ENCODE peak calls at places on chromosome 10, in nine cellular contexts. One of them, this sample, is unnamed.

GRCh38 chr10:80520661-80521488 is 16.8 kb upstream of the SH2D4B start:
- DNase-seq in ovary: no peak
- DNase-seq in endodermal cell: no peak
- DNase-seq in fibroblast of lung: no peak
- DNase-seq in AG10803: no peak
- DNase-seq in bronchial epithelial cell: no peak
- DNase-seq in heart right ventricle: no peak
- DNase-seq in lower lobe of right lung: no peak
- DNase-seq in body of pancreas: no peak
- DNase-seq in this sample: no peak

GRCh38 chr10:103578782-103579382 is 85.4 kb downstream of the NEURL1 start:
- DNase-seq in ovary: no peak
- DNase-seq in endodermal cell: no peak
- DNase-seq in fibroblast of lung: no peak
- DNase-seq in AG10803: no peak
- DNase-seq in bronchial epithelial cell: no peak
- DNase-seq in heart right ventricle: no peak
- DNase-seq in lower lobe of right lung: no peak
- DNase-seq in body of pancreas: peak
- DNase-seq in this sample: no peak

GRCh38 chr10:42961776-42962119 is 115.1 kb upstream of the RET start:
- DNase-seq in ovary: no peak
- DNase-seq in endodermal cell: no peak
- DNase-seq in fibroblast of lung: no peak
- DNase-seq in AG10803: no peak
- DNase-seq in bronchial epithelial cell: no peak
- DNase-seq in heart right ventricle: no peak
- DNase-seq in lower lobe of right lung: no peak
- DNase-seq in body of pancreas: no peak
- DNase-seq in this sample: no peak

GRCh38 chr10:97922378-97922758 is 72.7 kb downstream of the GOLGA7B start:
- DNase-seq in ovary: no peak
- DNase-seq in endodermal cell: no peak
- DNase-seq in fibroblast of lung: no peak
- DNase-seq in AG10803: no peak
- DNase-seq in bronchial epithelial cell: no peak
- DNase-seq in heart right ventricle: no peak
- DNase-seq in lower lobe of right lung: no peak
- DNase-seq in body of pancreas: no peak
- DNase-seq in this sample: no peak

GRCh38 chr10:107649249-107649648 is 484.7 kb upstream of the SORCS1 start:
- DNase-seq in ovary: no peak
- DNase-seq in endodermal cell: no peak
- DNase-seq in fibroblast of lung: no peak
- DNase-seq in AG10803: no peak
- DNase-seq in bronchial epithelial cell: no peak
- DNase-seq in heart right ventricle: no peak
- DNase-seq in lower lobe of right lung: no peak
- DNase-seq in body of pancreas: no peak
- DNase-seq in this sample: no peak

GRCh38 chr10:49617281-49618020 is 3.6 kb downstream of the CHAT start:
- DNase-seq in ovary: no peak
- DNase-seq in endodermal cell: peak
- DNase-seq in fibroblast of lung: no peak
- DNase-seq in AG10803: no peak
- DNase-seq in bronchial epithelial cell: no peak
- DNase-seq in heart right ventricle: no peak
- DNase-seq in lower lobe of right lung: no peak
- DNase-seq in body of pancreas: no peak
- DNase-seq in this sample: no peak

GRCh38 chr10:86281396-86281795 is 85.2 kb downstream of the GRID1 start:
- DNase-seq in ovary: no peak
- DNase-seq in endodermal cell: peak
- DNase-seq in fibroblast of lung: no peak
- DNase-seq in AG10803: no peak
- DNase-seq in bronchial epithelial cell: no peak
- DNase-seq in heart right ventricle: no peak
- DNase-seq in lower lobe of right lung: no peak
- DNase-seq in body of pancreas: no peak
- DNase-seq in this sample: no peak

GRCh38 chr10:61398730-61399129 is 54.5 kb downstream of the TMEM26 start:
- DNase-seq in ovary: no peak
- DNase-seq in endodermal cell: no peak
- DNase-seq in fibroblast of lung: peak
- DNase-seq in AG10803: no peak
- DNase-seq in bronchial epithelial cell: peak
- DNase-seq in heart right ventricle: no peak
- DNase-seq in lower lobe of right lung: no peak
- DNase-seq in body of pancreas: no peak
- DNase-seq in this sample: peak

GRCh38 chr10:93027508-93027907 is 33.1 kb upstream of the CYP26C1 start:
- DNase-seq in ovary: no peak
- DNase-seq in endodermal cell: no peak
- DNase-seq in fibroblast of lung: no peak
- DNase-seq in AG10803: no peak
- DNase-seq in bronchial epithelial cell: no peak
- DNase-seq in heart right ventricle: no peak
- DNase-seq in lower lobe of right lung: no peak
- DNase-seq in body of pancreas: no peak
- DNase-seq in this sample: no peak

GRCh38 chr10:11869743-11870460 is 46.7 kb downstream of the PROSER2 start:
- DNase-seq in ovary: no peak
- DNase-seq in endodermal cell: peak
- DNase-seq in fibroblast of lung: peak
- DNase-seq in AG10803: peak
- DNase-seq in bronchial epithelial cell: no peak
- DNase-seq in heart right ventricle: no peak
- DNase-seq in lower lobe of right lung: no peak
- DNase-seq in body of pancreas: no peak
- DNase-seq in this sample: no peak
- H3K4me3 ChIP-seq in ovary: no peak
- H3K4me3 ChIP-seq in endodermal cell: no peak
- H3K4me3 ChIP-seq in fibroblast of lung: peak
- H3K4me3 ChIP-seq in AG10803: no peak
- H3K4me3 ChIP-seq in bronchial epithelial cell: no peak
- H3K4me3 ChIP-seq in heart right ventricle: peak
- H3K4me3 ChIP-seq in lower lobe of right lung: no peak
- H3K4me3 ChIP-seq in body of pancreas: no peak
- H3K4me3 ChIP-seq in this sample: no peak

GRCh38 chr10:73167557-73168485 is at the start of the genes ECD and FAM149B1:
- DNase-seq in ovary: peak
- DNase-seq in endodermal cell: peak
- DNase-seq in fibroblast of lung: peak
- DNase-seq in AG10803: peak
- DNase-seq in bronchial epithelial cell: peak
- DNase-seq in heart right ventricle: peak
- DNase-seq in lower lobe of right lung: peak
- DNase-seq in body of pancreas: peak
- DNase-seq in this sample: peak
- TF ChIP-seq CTCF in ovary: peak
- TF ChIP-seq CTCF in endodermal cell: peak
- TF ChIP-seq CTCF in fibroblast of lung: no peak
- TF ChIP-seq CTCF in AG10803: no peak
- TF ChIP-seq CTCF in bronchial epithelial cell: no peak
- TF ChIP-seq CTCF in heart right ventricle: no peak
- TF ChIP-seq CTCF in lower lobe of right lung: peak
- TF ChIP-seq CTCF in body of pancreas: no peak
- TF ChIP-seq CTCF in this sample: peak

GRCh38 chr10:73785721-73786511 is 510 bp downstream of the ZSWIM8 start:
- DNase-seq in ovary: no peak
- DNase-seq in endodermal cell: peak
- DNase-seq in fibroblast of lung: peak
- DNase-seq in AG10803: peak
- DNase-seq in bronchial epithelial cell: peak
- DNase-seq in heart right ventricle: peak
- DNase-seq in lower lobe of right lung: peak
- DNase-seq in body of pancreas: peak
- DNase-seq in this sample: peak

GRCh38 chr10:73782749-73783085 is 869 bp downstream of the CHCHD1 start:
- DNase-seq in ovary: no peak
- DNase-seq in endodermal cell: no peak
- DNase-seq in fibroblast of lung: no peak
- DNase-seq in AG10803: no peak
- DNase-seq in bronchial epithelial cell: no peak
- DNase-seq in heart right ventricle: no peak
- DNase-seq in lower lobe of right lung: no peak
- DNase-seq in body of pancreas: no peak
- DNase-seq in this sample: no peak

GRCh38 chr10:73781879-73782748 is at the start of gene CHCHD1:
- DNase-seq in ovary: peak
- DNase-seq in endodermal cell: peak
- DNase-seq in fibroblast of lung: peak
- DNase-seq in AG10803: peak
- DNase-seq in bronchial epithelial cell: peak
- DNase-seq in heart right ventricle: peak
- DNase-seq in lower lobe of right lung: peak
- DNase-seq in body of pancreas: peak
- DNase-seq in this sample: peak

GRCh38 chr10:73786512-73786885 is 1.1 kb downstream of the ZSWIM8 start:
- DNase-seq in ovary: no peak
- DNase-seq in endodermal cell: peak
- DNase-seq in fibroblast of lung: no peak
- DNase-seq in AG10803: no peak
- DNase-seq in bronchial epithelial cell: no peak
- DNase-seq in heart right ventricle: no peak
- DNase-seq in lower lobe of right lung: no peak
- DNase-seq in body of pancreas: no peak
- DNase-seq in this sample: no peak

DNA sequence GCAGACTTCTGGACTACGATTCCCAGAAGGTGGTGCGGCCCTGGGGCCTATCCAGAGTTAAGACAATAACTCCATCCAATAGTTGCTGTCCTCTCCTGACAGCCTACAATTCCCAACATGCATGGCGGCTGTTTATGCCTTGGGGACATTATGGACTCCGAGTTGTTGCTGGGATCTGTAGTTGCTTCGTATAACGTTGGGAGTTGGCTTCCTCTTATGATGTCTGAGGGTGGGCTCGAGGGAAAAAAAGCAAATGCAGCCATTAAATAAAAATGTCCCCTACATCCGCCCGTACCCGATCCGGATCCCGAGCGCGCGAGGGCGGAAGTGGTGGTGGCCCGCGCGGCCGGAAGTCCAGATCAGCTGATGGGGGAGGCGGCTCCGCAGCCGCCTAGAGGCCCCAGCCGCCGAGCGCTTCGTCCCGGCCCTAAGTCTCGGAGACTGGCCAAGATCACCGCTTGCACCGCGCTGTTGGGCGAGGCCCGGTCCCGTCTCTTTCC is at the start of gene ZSWIM8:
- DNase-seq in ovary: peak
- DNase-seq in endodermal cell: peak
- DNase-seq in fibroblast of lung: peak
- DNase-seq in AG10803: peak
- DNase-seq in bronchial epithelial cell: peak
- DNase-seq in heart right ventricle: peak
- DNase-seq in lower lobe of right lung: peak
- DNase-seq in body of pancreas: peak
- DNase-seq in this sample: peak
- H3K4me3 ChIP-seq in ovary: peak
- H3K4me3 ChIP-seq in endodermal cell: peak
- H3K4me3 ChIP-seq in fibroblast of lung: peak
- H3K4me3 ChIP-seq in AG10803: peak
- H3K4me3 ChIP-seq in bronchial epithelial cell: peak
- H3K4me3 ChIP-seq in heart right ventricle: peak
- H3K4me3 ChIP-seq in lower lobe of right lung: peak
- H3K4me3 ChIP-seq in body of pancreas: peak
- H3K4me3 ChIP-seq in this sample: peak

GRCh38 chr10:117562220-117562619 is 19.7 kb downstream of the EMX2 start:
- DNase-seq in ovary: no peak
- DNase-seq in endodermal cell: no peak
- DNase-seq in fibroblast of lung: no peak
- DNase-seq in AG10803: no peak
- DNase-seq in bronchial epithelial cell: no peak
- DNase-seq in heart right ventricle: no peak
- DNase-seq in lower lobe of right lung: no peak
- DNase-seq in body of pancreas: no peak
- DNase-seq in this sample: no peak
- TF ChIP-seq CTCF in ovary: no peak
- TF ChIP-seq CTCF in endodermal cell: no peak
- TF ChIP-seq CTCF in fibroblast of lung: no peak
- TF ChIP-seq CTCF in AG10803: no peak
- TF ChIP-seq CTCF in bronchial epithelial cell: no peak
- TF ChIP-seq CTCF in heart right ventricle: no peak
- TF ChIP-seq CTCF in lower lobe of right lung: no peak
- TF ChIP-seq CTCF in body of pancreas: no peak
- TF ChIP-seq CTCF in this sample: no peak